ENCODE peak calls at places on chromosome 18, in eight cellular contexts. L is ELR, C is HuH-7.5, D is GF-D8, P is WTC11, V is EL, U is EH, A is HFFc6. F is an unnamed sample.

GRCh38 chr18:34659579-34660517 is 50.2 kb upstream of the DTNA start:
- DNase-seq in L (peak), C (peak), D (no peak), P (peak), V (peak), U (peak), A (peak), F (peak)

GRCh38 chr18:45671366-45671765 is 52.6 kb upstream of the SLC14A1 start:
- DNase-seq in L (no peak), C (no peak), D (no peak), P (no peak), V (no peak), U (peak), A (no peak), F (peak)

GRCh38 chr18:57429607-57430165 is 5.5 kb upstream of the ONECUT2 start:
- DNase-seq in L (no peak), C (no peak), D (no peak), P (no peak), V (no peak), U (no peak), A (no peak), F (no peak)

GRCh38 chr18:13035249-13035914 is 44.2 kb downstream of the CEP192 start:
- DNase-seq in L (peak), C (no peak), D (no peak), P (no peak), V (peak), U (peak), A (peak), F (peak)

GRCh38 chr18:13443546-13443945 is 225.0 kb downstream of the LDLRAD4 start:
- DNase-seq in L (no peak), C (no peak), D (no peak), P (no peak), V (no peak), U (no peak), A (no peak), F (no peak)

GRCh38 chr18:58335821-58336220 is 291.8 kb downstream of the NEDD4L start:
- DNase-seq in L (no peak), C (no peak), D (no peak), P (no peak), V (no peak), U (peak), A (no peak), F (no peak)

GRCh38 chr18:50079571-50080295 is 115.2 kb downstream of the MYO5B start:
- DNase-seq in L (no peak), C (no peak), D (no peak), P (no peak), V (no peak), U (no peak), A (no peak), F (no peak)

GRCh38 chr18:61589053-61589723 is 256.0 kb downstream of the CDH20 start:
- DNase-seq in L (no peak), C (no peak), D (no peak), P (no peak), V (no peak), U (no peak), A (no peak), F (no peak)

GRCh38 chr18:77343846-77344527 is 94.3 kb downstream of the GALR1 start:
- DNase-seq in L (no peak), C (no peak), D (no peak), P (no peak), V (no peak), U (no peak), A (no peak), F (no peak)

GRCh38 chr18:31942301-31942998 is 478 bp downstream of the TRAPPC8 start:
- DNase-seq in L (peak), C (no peak), D (peak), P (peak), V (peak), U (peak), A (peak), F (peak)

GRCh38 chr18:9876867-9877654 is 8.7 kb upstream of the TXNDC2 start:
- DNase-seq in L (peak), C (no peak), D (no peak), P (no peak), V (peak), U (peak), A (peak), F (peak)

GRCh38 chr18:68666316-68666715 is 48.6 kb downstream of the TMX3 start:
- DNase-seq in L (no peak), C (no peak), D (no peak), P (no peak), V (no peak), U (peak), A (no peak), F (peak)

GRCh38 chr18:34598136-34598635 is 111.9 kb upstream of the DTNA start:
- DNase-seq in L (no peak), C (no peak), D (no peak), P (no peak), V (no peak), U (no peak), A (no peak), F (no peak)

GRCh38 chr18:22063077-22063476 is 106.3 kb upstream of the GATA6 start:
- DNase-seq in L (no peak), C (no peak), D (no peak), P (no peak), V (no peak), U (no peak), A (no peak), F (peak)

GRCh38 chr18:3816601-3817363 is 366.8 kb downstream of the TGIF1 start:
- DNase-seq in L (peak), C (peak), D (no peak), P (no peak), V (peak), U (peak), A (peak), F (peak)

GRCh38 chr18:55998071-55998522 is 410.1 kb upstream of the TCF4 start:
- DNase-seq in L (peak), C (peak), D (no peak), P (no peak), V (peak), U (peak), A (peak), F (peak)

GRCh38 chr18:25058520-25058919 is 293.4 kb downstream of the ZNF521 start:
- DNase-seq in L (no peak), C (no peak), D (no peak), P (peak), V (no peak), U (no peak), A (no peak), F (no peak)

GRCh38 chr18:32048507-32049091 is 30.0 kb downstream of the RNF125 start:
- DNase-seq in L (peak), C (no peak), D (peak), P (no peak), V (peak), U (peak), A (no peak), F (peak)

GRCh38 chr18:6741290-6741689 is 11.8 kb downstream of the ARHGAP28 start:
- DNase-seq in L (peak), C (no peak), D (no peak), P (no peak), V (peak), U (peak), A (peak), F (peak)

GRCh38 chr18:65753520-65753919 is 2.7 kb downstream of the CDH7 start:
- DNase-seq in L (no peak), C (no peak), D (peak), P (peak), V (no peak), U (no peak), A (no peak), F (no peak)

GRCh38 chr18:34729740-34730338 is 19.7 kb downstream of the DTNA start:
- DNase-seq in L (no peak), C (no peak), D (no peak), P (no peak), V (no peak), U (no peak), A (no peak), F (no peak)

GRCh38 chr18:60018801-60019462 is 119.1 kb downstream of the PMAIP1 start:
- DNase-seq in L (peak), C (no peak), D (no peak), P (no peak), V (peak), U (peak), A (peak), F (peak)

GRCh38 chr18:8901019-8901418 is 195.7 kb downstream of the MTCL1 start:
- DNase-seq in L (no peak), C (no peak), D (no peak), P (no peak), V (no peak), U (no peak), A (no peak), F (no peak)

GRCh38 chr18:41871229-41872000 is 83.6 kb upstream of the PIK3C3 start:
- DNase-seq in L (peak), C (no peak), D (no peak), P (no peak), V (peak), U (peak), A (no peak), F (peak)

GRCh38 chr18:54743596-54743995 is 84.7 kb upstream of the RAB27B start:
- DNase-seq in L (no peak), C (no peak), D (no peak), P (no peak), V (no peak), U (no peak), A (no peak), F (no peak)

GRCh38 chr18:65754121-65754520 is 3.3 kb downstream of the CDH7 start:
- DNase-seq in L (no peak), C (no peak), D (no peak), P (no peak), V (no peak), U (no peak), A (no peak), F (no peak)

GRCh38 chr18:10037181-10037580 is 123.4 kb downstream of the VAPA start:
- DNase-seq in L (no peak), C (no peak), D (no peak), P (no peak), V (no peak), U (no peak), A (no peak), F (no peak)

GRCh38 chr18:80012714-80013113 is 21.5 kb upstream of the RBFA start:
- DNase-seq in L (no peak), C (no peak), D (no peak), P (no peak), V (no peak), U (no peak), A (no peak), F (no peak)

GRCh38 chr18:31512203-31512764 is 14.3 kb downstream of the DSG2 start:
- DNase-seq in L (peak), C (no peak), D (no peak), P (no peak), V (no peak), U (peak), A (no peak), F (peak)

GRCh38 chr18:23716516-23716915 is 27.3 kb downstream of the LAMA3 start:
- DNase-seq in L (peak), C (no peak), D (no peak), P (peak), V (peak), U (peak), A (peak), F (peak)

GRCh38 chr18:50194623-50195532 is at the start of gene MYO5B:
- DNase-seq in L (no peak), C (peak), D (no peak), P (peak), V (no peak), U (no peak), A (no peak), F (peak)

F was measured in GM23248.